ENCODE peak calls at places on chromosomes 3 and 15, in nine cellular contexts. S is GM20000; R is fibroblast of pulmonary artery; F is activated CD8-positive, alpha-beta T cell treated with anti-CD3 and anti-CD28 coated beads for 36 hours; C is sigmoid colon; K is adrenal gland; M is GM12864; Q is fibroblast of mammary gland; B is AG04449. H is an unnamed sample.

GRCh38 chr3:12405432-12406272 is 78.6 kb upstream of the TSEN2 start:
- DNase-seq in S (no peak), R (peak), F (no peak), C (peak), K (peak), M (no peak), Q (peak), B (no peak), H (no peak)

GRCh38 chr3:66418432-66419052 is 82.3 kb downstream of the LRIG1 start:
- DNase-seq in S (no peak), R (no peak), F (no peak), C (peak), K (no peak), M (no peak), Q (no peak), B (no peak), H (no peak)

GRCh38 chr15:63059573-63060216 is 17.1 kb downstream of the TPM1 start:
- DNase-seq in S (no peak), R (no peak), F (no peak), C (no peak), K (no peak), M (no peak), Q (no peak), B (no peak), H (no peak)

GRCh38 chr15:34701536-34701935 is 53.3 kb downstream of the GJD2 start:
- DNase-seq in S (no peak), R (no peak), F (no peak), C (no peak), K (no peak), M (no peak), Q (no peak), B (no peak), H (no peak)

GRCh38 chr3:14216257-14217048 is 37.8 kb downstream of the LSM3 start:
- DNase-seq in S (no peak), R (peak), F (peak), C (no peak), K (peak), M (no peak), Q (no peak), B (no peak), H (peak)

GRCh38 chr15:41562258-41562657 is 3.2 kb downstream of the TYRO3 start:
- DNase-seq in S (no peak), R (no peak), F (no peak), C (no peak), K (no peak), M (no peak), Q (no peak), B (no peak), H (no peak)

GRCh38 chr3:34758630-34759261 is 880.6 kb upstream of the ARPP21 start:
- DNase-seq in S (no peak), R (no peak), F (no peak), C (no peak), K (no peak), M (no peak), Q (no peak), B (no peak), H (no peak)

GRCh38 chr3:11600501-11601282 is 43.0 kb downstream of the VGLL4 start:
- DNase-seq in S (no peak), R (peak), F (no peak), C (peak), K (peak), M (no peak), Q (peak), B (peak), H (no peak)

GRCh38 chr3:42177068-42177800 is 86.1 kb downstream of the TRAK1 start:
- DNase-seq in S (no peak), R (no peak), F (no peak), C (no peak), K (no peak), M (no peak), Q (no peak), B (no peak), H (no peak)

GRCh38 chr3:97658670-97659285 is 105.8 kb upstream of the ARL6 start:
- DNase-seq in S (peak), R (peak), F (no peak), C (no peak), K (no peak), M (no peak), Q (peak), B (no peak), H (no peak)
- TF ChIP-seq CTCF in S (peak), R (peak), F (peak), C (peak), K (peak), M (peak), Q (peak), B (peak), H (peak)

GRCh38 chr3:172380632-172381031 is 67.6 kb downstream of the GHSR start:
- DNase-seq in S (no peak), R (no peak), F (no peak), C (no peak), K (no peak), M (no peak), Q (no peak), B (no peak), H (no peak)
- TF ChIP-seq CTCF in S (no peak), R (no peak), F (no peak), C (no peak), K (no peak), M (no peak), Q (no peak), B (no peak), H (no peak)

GRCh38 chr15:85063522-85063921 is 81.9 kb downstream of the PDE8A start:
- DNase-seq in S (no peak), R (no peak), F (no peak), C (no peak), K (no peak), M (no peak), Q (no peak), B (no peak), H (no peak)

GRCh38 chr15:85064710-85065109 is 83.1 kb downstream of the PDE8A start:
- DNase-seq in S (no peak), R (no peak), F (no peak), C (no peak), K (no peak), M (no peak), Q (no peak), B (no peak), H (no peak)

GRCh38 chr15:85063088-85063487 is 81.4 kb downstream of the PDE8A start:
- DNase-seq in S (no peak), R (no peak), F (no peak), C (no peak), K (no peak), M (no peak), Q (no peak), B (no peak), H (no peak)

GRCh38 chr15:85059734-85060133 is 78.1 kb downstream of the PDE8A start:
- DNase-seq in S (no peak), R (no peak), F (no peak), C (no peak), K (no peak), M (no peak), Q (no peak), B (no peak), H (no peak)

GRCh38 chr15:85062560-85062959 is 80.9 kb downstream of the PDE8A start:
- DNase-seq in S (no peak), R (no peak), F (no peak), C (no peak), K (no peak), M (no peak), Q (no peak), B (no peak), H (no peak)
- TF ChIP-seq CTCF in S (no peak), R (no peak), F (no peak), C (no peak), K (no peak), M (no peak), Q (no peak), B (no peak), H (no peak)

DNA sequence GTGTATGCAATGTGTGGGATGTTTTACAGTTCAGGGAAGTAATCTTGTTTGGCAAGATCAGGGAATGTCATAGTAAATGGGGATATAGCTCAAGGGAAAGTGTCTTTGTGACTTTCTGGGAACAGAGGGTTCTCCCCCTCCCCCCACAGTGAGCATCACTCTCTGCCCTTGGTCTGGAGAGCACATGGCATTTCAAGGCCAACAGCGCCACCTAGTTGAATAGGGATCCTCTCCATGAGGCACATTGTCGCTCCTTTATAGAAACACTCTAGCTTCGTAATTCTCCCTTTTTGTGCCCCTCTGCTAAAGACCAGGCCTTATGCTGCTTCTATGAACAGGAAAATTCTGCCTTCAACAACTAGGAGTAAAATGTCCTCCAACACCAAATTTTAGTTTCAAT is 37.1 kb upstream of the ARNT2 start:
- DNase-seq in S (no peak), R (peak), F (peak), C (no peak), K (no peak), M (peak), Q (peak), B (no peak), H (no peak)
- TF ChIP-seq CTCF in S (no peak), R (peak), F (no peak), C (no peak), K (no peak), M (peak), Q (peak), B (no peak), H (no peak)